ENCODE peak calls at places on chromosomes 16 and 17, in six cellular contexts. G is PC-3, Q is prostate gland, X is lower lobe of right lung, C is A549, W is tibial nerve. O is an unnamed sample.

GRCh38 chr16:74717367-74717766 is 16.7 kb upstream of the MLKL start:
- DNase-seq in G (no peak), Q (no peak), X (no peak), C (no peak), W (no peak), O (no peak)

GRCh38 chr16:1989826-1990335 is at the start of gene SYNGR3:
- DNase-seq in G (peak; percentile 39), Q (no peak), X (peak; percentile 51), C (no peak), W (no peak), O (no peak)

GRCh38 chr16:3908951-3909437 is 28.5 kb upstream of the CREBBP start:
- DNase-seq in G (no peak), Q (no peak), X (peak; percentile 24), C (no peak), W (no peak), O (no peak)

GRCh38 chr16:71360378-71360777 is 1.9 kb downstream of the CALB2 start:
- DNase-seq in G (peak; percentile 83), Q (no peak), X (no peak), C (peak; percentile 80), W (no peak), O (no peak)

GRCh38 chr16:53991181-53992056 is 287.5 kb downstream of the FTO start:
- DNase-seq in G (no peak), Q (peak; percentile 51), X (peak; percentile 58), C (no peak), W (no peak), O (no peak)

GRCh38 chr17:16873654-16874035 is 98.3 kb downstream of the TNFRSF13B start:
- DNase-seq in G (no peak), Q (no peak), X (no peak), C (no peak), W (no peak), O (no peak)

GRCh38 chr17:42459983-42460300 is 1.3 kb downstream of the ATP6V0A1 start:
- DNase-seq in G (no peak), Q (no peak), X (no peak), C (peak; percentile 38), W (no peak), O (no peak)

GRCh38 chr16:1077877-1078578 is 5.5 kb downstream of the SSTR5 start:
- DNase-seq in G (no peak), Q (no peak), X (no peak), C (no peak), W (no peak), O (no peak)

GRCh38 chr16:740764-741505 is at the start of gene CIAO3:
- DNase-seq in G (peak; percentile 86), Q (peak; percentile 78), X (peak; percentile 93), C (peak; percentile 93), W (peak; percentile 74), O (peak; percentile 91)

GRCh38 chr16:11253009-11253994 is 2.7 kb downstream of the SOCS1 start:
- DNase-seq in G (no peak), Q (no peak), X (no peak), C (no peak), W (no peak), O (no peak)

GRCh38 chr16:11253995-11254912 is 1.8 kb downstream of the SOCS1 start:
- DNase-seq in G (no peak), Q (no peak), X (no peak), C (no peak), W (no peak), O (no peak)

GRCh38 chr16:11250786-11251524 is 5.0 kb downstream of the SOCS1 start:
- DNase-seq in G (no peak), Q (no peak), X (no peak), C (no peak), W (no peak), O (no peak)

GRCh38 chr16:11251525-11252481 is 4.2 kb downstream of the SOCS1 start:
- DNase-seq in G (no peak), Q (no peak), X (no peak), C (no peak), W (no peak), O (no peak)

DNA sequence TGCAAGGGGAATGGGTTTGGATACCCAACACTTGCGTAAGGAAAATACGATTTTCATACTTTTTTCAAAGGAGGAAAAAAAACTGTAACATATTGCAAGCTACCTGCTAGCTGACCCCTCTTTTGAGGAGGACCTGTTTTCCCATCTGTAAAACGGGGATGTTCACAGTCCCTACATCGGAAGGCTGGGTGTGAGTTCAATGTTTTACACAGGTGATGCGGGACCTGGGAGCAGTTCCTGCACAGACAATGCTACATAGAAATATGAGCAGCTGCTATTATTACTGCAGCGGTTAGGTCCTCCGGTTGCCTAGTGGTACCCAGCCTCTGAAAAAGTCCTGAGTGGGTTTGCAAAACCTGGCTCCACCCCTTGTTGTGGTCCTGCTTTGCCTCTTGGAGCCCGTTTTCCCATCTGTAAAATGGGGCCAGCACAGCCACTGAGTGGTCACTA is 3.5 kb downstream of the SOCS1 start:
- DNase-seq in G (no peak), Q (no peak), X (no peak), C (no peak), W (no peak), O (no peak)
- H3K4me3 ChIP-seq in G (no peak overlapping the region), Q (no peak overlapping the region), X (peak overlapping the region; percentile 90), C (no peak overlapping the region), W (no peak overlapping the region), O (no peak overlapping the region)

DNA sequence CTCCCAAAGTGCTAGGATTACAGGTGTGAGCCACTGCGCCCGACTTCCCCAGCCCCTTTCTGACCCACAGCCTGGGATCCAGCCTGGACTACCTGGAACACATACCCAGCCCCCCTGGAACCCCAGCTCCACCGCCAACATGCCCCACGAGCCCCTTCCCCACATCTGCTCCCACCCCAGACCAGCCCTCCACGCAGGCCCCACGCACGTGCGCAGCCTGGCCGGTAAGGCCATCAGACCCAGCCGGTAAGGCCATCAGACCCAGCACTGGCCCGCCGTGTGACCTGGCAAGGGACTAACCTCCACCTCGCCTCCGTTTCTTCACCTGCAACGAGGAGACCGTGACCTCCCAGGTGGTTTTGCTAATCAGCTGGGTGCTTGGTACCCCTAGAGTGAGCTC is 46.5 kb downstream of the RPH3AL start:
- DNase-seq in G (no peak), Q (no peak), X (peak; percentile 34), C (no peak), W (no peak), O (no peak)
- H3K4me1 ChIP-seq in G (no peaks in the 10 kb centered on the region), Q (no peaks in the 10 kb centered on the region), X (peaks cover 4% of the 10 kb centered on the region), C (peaks cover 11% of the 10 kb centered on the region), W (no peaks in the 10 kb centered on the region), O (peaks cover 8% of the 10 kb centered on the region)

GRCh38 chr16:85114909-85115567 is 2.8 kb upstream of the CIBAR2 start:
- DNase-seq in G (peak; percentile 87), Q (peak; percentile 69), X (peak; percentile 90), C (peak; percentile 90), W (peak; percentile 87), O (peak; percentile 91)
- H3K4me3 ChIP-seq in G (no peak overlapping the region), Q (no peak overlapping the region), X (peak overlapping the region; percentile 4), C (peak overlapping the region; percentile 27), W (peak overlapping the region; percentile 23), O (no peak overlapping the region)

GRCh38 chr17:40534431-40535189 is 30.7 kb downstream of the CCR7 start:
- DNase-seq in G (no peak), Q (no peak), X (no peak), C (peak; percentile 75), W (no peak), O (no peak)

GRCh38 chr17:40533896-40534295 is 31.4 kb downstream of the CCR7 start:
- DNase-seq in G (peak; percentile 14), Q (no peak), X (no peak), C (peak; percentile 71), W (no peak), O (no peak)

GRCh38 chr17:40536731-40537171 is 28.5 kb downstream of the CCR7 start:
- DNase-seq in G (no peak), Q (peak; percentile 84), X (no peak), C (peak; percentile 83), W (no peak), O (no peak)

GRCh38 chr17:40535924-40536717 is 29.2 kb downstream of the CCR7 start:
- DNase-seq in G (no peak), Q (no peak), X (no peak), C (no peak), W (no peak), O (peak; percentile 80)

DNA sequence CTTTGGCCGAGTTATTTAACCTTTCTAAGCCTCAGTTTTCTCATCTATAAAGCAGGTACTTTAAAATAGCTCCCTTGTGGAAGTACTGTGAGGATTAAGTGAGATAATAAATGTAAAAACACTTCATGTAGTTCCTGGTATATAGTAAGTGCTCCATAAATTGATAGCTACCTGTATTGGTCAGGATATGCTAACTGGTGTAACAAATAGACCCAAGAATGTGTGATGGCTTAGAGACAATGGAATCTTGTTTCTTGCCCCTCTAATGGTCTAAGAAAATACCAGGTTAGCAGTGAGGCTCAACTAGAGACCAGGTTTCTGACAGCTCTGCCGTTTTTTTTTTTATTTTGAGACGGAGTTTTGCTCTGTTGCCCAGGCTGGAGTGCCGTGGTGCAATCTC is 29.8 kb downstream of the CCR7 start:
- DNase-seq in G (no peak), Q (no peak), X (no peak), C (no peak), W (no peak), O (no peak)
- H3K4me1 ChIP-seq in G (peaks cover 24% of the 10 kb centered on the region), Q (peaks cover 10% of the 10 kb centered on the region), X (peaks cover 84% of the 10 kb centered on the region), C (peaks cover 78% of the 10 kb centered on the region), W (no peaks in the 10 kb centered on the region), O (peaks cover 80% of the 10 kb centered on the region)

GRCh38 chr17:3039748-3040147 is 23.7 kb downstream of the OR1D5 start:
- DNase-seq in G (no peak), Q (no peak), X (no peak), C (no peak), W (no peak), O (no peak)
- H3K4me3 ChIP-seq in G (no peak overlapping the region), Q (no peak overlapping the region), X (no peak overlapping the region), C (no peak overlapping the region), W (no peak overlapping the region), O (no peak overlapping the region)

DNA sequence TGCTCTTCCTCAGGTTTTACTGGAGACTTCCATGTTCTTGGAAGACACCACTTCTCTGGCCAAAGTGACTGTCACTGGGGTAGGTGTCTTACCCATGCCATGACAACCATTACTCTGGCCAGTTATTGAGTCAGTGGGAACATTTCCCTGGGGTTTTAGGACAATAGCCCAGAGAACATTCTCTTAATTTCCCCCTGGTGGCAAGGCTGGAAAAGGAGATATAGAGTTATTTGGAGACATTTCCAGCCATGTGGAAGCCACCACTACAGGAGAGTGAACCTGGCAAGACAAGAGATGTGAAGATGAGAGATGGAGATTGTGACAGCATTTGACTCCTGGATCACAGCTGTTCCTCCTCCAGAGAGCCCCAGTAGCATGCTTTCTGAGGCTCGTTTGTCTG is 106.2 kb downstream of the CDK5R1 start:
- DNase-seq in G (peak; percentile 3), Q (no peak), X (no peak), C (no peak), W (no peak), O (no peak)
- H3K4me1 ChIP-seq in G (no peaks in the 10 kb centered on the region), Q (no peaks in the 10 kb centered on the region), X (no peaks in the 10 kb centered on the region), C (no peaks in the 10 kb centered on the region), W (no peaks in the 10 kb centered on the region), O (no peaks in the 10 kb centered on the region)

GRCh38 chr17:60352071-60352470 is 39.9 kb downstream of the USP32 start:
- DNase-seq in G (no peak), Q (no peak), X (no peak), C (no peak), W (no peak), O (no peak)
- H3K4me3 ChIP-seq in G (no peak overlapping the region), Q (no peak overlapping the region), X (no peak overlapping the region), C (no peak overlapping the region), W (no peak overlapping the region), O (no peak overlapping the region)

GRCh38 chr17:4366312-4367063 is at the start of gene UBE2G1:
- DNase-seq in G (peak; percentile 94), Q (peak; percentile 96), X (peak; percentile 99), C (peak; percentile 99), W (peak; percentile 94), O (peak; percentile 98)
- H3K4me1 ChIP-seq in G (no peaks in the 10 kb centered on the region), Q (no peaks in the 10 kb centered on the region), X (peaks cover 12% of the 10 kb centered on the region), C (peaks cover 13% of the 10 kb centered on the region), W (no peaks in the 10 kb centered on the region), O (peaks cover 2% of the 10 kb centered on the region)

GRCh38 chr17:7383371-7383741 is 2.5 kb downstream of the TNK1 start:
- DNase-seq in G (no peak), Q (no peak), X (no peak), C (no peak), W (no peak), O (no peak)
- H3K4me3 ChIP-seq in G (no peak overlapping the region), Q (peak overlapping the region; percentile 27), X (peak overlapping the region; percentile 52), C (no peak overlapping the region), W (peak overlapping the region; percentile 52), O (peak overlapping the region; percentile 34)